ENCODE peak calls at places on chromosomes 2 and 18, in four cellular contexts. J is adrenal gland, C is renal cortical epithelial cell, F is pancreas. G is an unnamed sample.

GRCh38 chr18:13359195-13359594 is 140.6 kb downstream of the LDLRAD4 start:
- DNase-seq in C (no peak), F (no peak), J (no peak), G (no peak)

GRCh38 chr2:44956841-44957240 is 15.3 kb downstream of the SIX3 start:
- DNase-seq in C (no peak), J (no peak), F (no peak), G (no peak)

GRCh38 chr2:179104736-179105135 is 54.8 kb upstream of the CCDC141 start:
- DNase-seq in C (peak; percentile 40), J (no peak), F (no peak), G (peak; percentile 34)

GRCh38 chr18:24397131-24397693 is 412 bp downstream of the OSBPL1A start:
- DNase-seq in J (peak; percentile 78), F (peak; percentile 70), C (peak; percentile 71), G (peak; percentile 60)

GRCh38 chr2:234607691-234608090 is 110.8 kb upstream of the ARL4C start:
- DNase-seq in J (no peak), C (no peak), F (no peak), G (no peak)

GRCh38 chr2:235713244-235713643 is 219.4 kb downstream of the AGAP1 start:
- DNase-seq in F (no peak), J (no peak), C (no peak), G (no peak)

GRCh38 chr2:113007250-113007649 is 2.0 kb downstream of the IL36A start:
- DNase-seq in J (no peak), C (no peak), F (no peak), G (no peak)

GRCh38 chr2:144607899-144608477 is 88.1 kb upstream of the ZEB2 start:
- DNase-seq in C (no peak), F (peak; percentile 40), J (peak; percentile 40), G (peak; percentile 53)

GRCh38 chr2:205741256-205741978 is 59.1 kb downstream of the NRP2 start:
- DNase-seq in J (no peak), F (no peak), C (no peak), G (no peak)

GRCh38 chr2:103991591-103991990 is 862.3 kb upstream of the POU3F3 start:
- DNase-seq in C (peak; percentile 18), J (no peak), F (no peak), G (no peak)

GRCh38 chr2:101762451-101763171 is 65.1 kb downstream of the MAP4K4 start:
- DNase-seq in C (no peak), J (no peak), F (no peak), G (no peak)

GRCh38 chr2:55761024-55761423 is 67.4 kb upstream of the PNPT1 start:
- DNase-seq in F (no peak), C (no peak), J (no peak), G (no peak)

GRCh38 chr2:128742467-128742866 is 423.8 kb upstream of the HS6ST1 start:
- DNase-seq in F (no peak), C (no peak), J (no peak), G (no peak)

GRCh38 chr2:237322564-237322963 is 91.4 kb downstream of the COL6A3 start:
- DNase-seq in J (peak; percentile 48), C (peak; percentile 29), F (no peak), G (no peak)

GRCh38 chr2:236017446-236017845 is 150.7 kb downstream of the GBX2 start:
- DNase-seq in F (no peak), C (no peak), J (no peak), G (no peak)

GRCh38 chr2:26885651-26886329 is 37.9 kb downstream of the DPYSL5 start:
- DNase-seq in C (no peak), J (no peak), F (no peak), G (no peak)

GRCh38 chr2:160581448-160581847 is 87.8 kb upstream of the RBMS1 start:
- DNase-seq in J (no peak), F (no peak), C (no peak), G (no peak)

GRCh38 chr18:46283268-46283667 is 179.1 kb downstream of the HAUS1 start:
- DNase-seq in C (peak; percentile 64), F (no peak), J (no peak), G (no peak)

GRCh38 chr2:71358931-71359671 is 27.5 kb downstream of the ZNF638 start:
- DNase-seq in J (no peak), C (peak; percentile 29), F (no peak), G (peak; percentile 57)

GRCh38 chr18:56043691-56044090 is 455.7 kb upstream of the TCF4 start:
- DNase-seq in F (peak; percentile 25), J (no peak), C (no peak), G (no peak)

GRCh38 chr18:2894841-2895370 is 48.1 kb downstream of the EMILIN2 start:
- DNase-seq in C (no peak), F (no peak), J (no peak), G (no peak)

GRCh38 chr2:212713681-212714080 is 175.1 kb upstream of the ERBB4 start:
- DNase-seq in F (no peak), J (no peak), C (no peak), G (no peak)

GRCh38 chr2:162694255-162694654 is 144.3 kb downstream of the KCNH7 start:
- DNase-seq in F (no peak), C (no peak), J (no peak), G (no peak)

GRCh38 chr2:238096311-238097011 is 3.7 kb upstream of the ESPNL start:
- DNase-seq in J (peak; percentile 9), F (peak; percentile 75), C (no peak), G (no peak)

GRCh38 chr2:96146151-96146880 is 1.1 kb upstream of the DUSP2 start:
- DNase-seq in J (peak; percentile 53), F (peak; percentile 67), C (no peak), G (no peak)

GRCh38 chr2:54471221-54471711 is 15.1 kb downstream of the SPTBN1 start:
- DNase-seq in F (no peak), J (peak; percentile 84), C (peak; percentile 77), G (peak; percentile 61)

GRCh38 chr2:36352024-36352398 is 3.6 kb upstream of the CRIM1 start:
- DNase-seq in J (peak; percentile 34), C (peak; percentile 66), F (no peak), G (peak; percentile 74)

GRCh38 chr2:69789129-69789528 is 40.3 kb upstream of the GMCL1 start:
- DNase-seq in C (peak; percentile 95), F (no peak), J (peak; percentile 31), G (peak; percentile 84)

GRCh38 chr2:231235217-231235616 is 36.8 kb downstream of the ARMC9 start:
- DNase-seq in F (no peak), C (no peak), J (no peak), G (no peak)

GRCh38 chr18:68234115-68234514 is 480.8 kb downstream of the TMX3 start:
- DNase-seq in J (no peak), C (no peak), F (no peak), G (no peak)

GRCh38 chr18:61628085-61628484 is 264.7 kb downstream of the RNF152 start:
- DNase-seq in J (no peak), C (no peak), F (no peak), G (peak; percentile 55)

GRCh38 chr18:76421291-76422078 is 73.6 kb downstream of the ZNF516 start:
- DNase-seq in C (no peak), F (no peak), J (no peak), G (peak; percentile 59)

GRCh38 chr2:11788725-11789124 is 42.3 kb downstream of the LPIN1 start:
- DNase-seq in C (no peak), J (no peak), F (no peak), G (no peak)

GRCh38 chr2:210007895-210008294 is 5.5 kb downstream of the RPE start:
- DNase-seq in J (no peak), C (no peak), F (no peak), G (no peak)

GRCh38 chr2:196331143-196331542 is 159.8 kb upstream of the STK17B start:
- DNase-seq in F (no peak), C (peak; percentile 58), J (no peak), G (peak; percentile 75)

GRCh38 chr2:225995788-225996476 is 596.4 kb downstream of the NYAP2 start:
- DNase-seq in J (no peak), F (no peak), C (peak; percentile 29), G (peak; percentile 83)

GRCh38 chr2:239292956-239293355 is 107.9 kb downstream of the HDAC4 start:
- DNase-seq in C (no peak), J (no peak), F (no peak), G (no peak)

GRCh38 chr2:58925676-58926081 is 684.6 kb upstream of the FANCL start:
- DNase-seq in C (peak; percentile 3), F (no peak), J (no peak), G (peak; percentile 89)